ENCODE peak calls at places on chromosomes 2 and 18, in six cellular contexts. A is A549, C is vagina, W is lower leg skin, K is sigmoid colon, E is uterus. Z is an unnamed sample.

GRCh38 chr2:152396051-152396511 is 61.1 kb downstream of the FMNL2 start:
- DNase-seq in K (no peak), W (no peak), C (no peak), E (no peak), A (no peak), Z (no peak)

GRCh38 chr2:10188211-10188610 is 65.7 kb downstream of the RRM2 start:
- DNase-seq in A (peak; percentile 41), C (no peak), W (no peak), K (no peak), E (no peak), Z (peak; percentile 22)

GRCh38 chr18:9575558-9575957 is 38.8 kb downstream of the PPP4R1 start:
- DNase-seq in A (peak; percentile 44), K (peak; percentile 91), E (peak; percentile 42), W (peak; percentile 72), C (no peak), Z (peak; percentile 94)

GRCh38 chr2:157182204-157182709 is 75.2 kb upstream of the GALNT5 start:
- DNase-seq in K (no peak), W (no peak), C (no peak), A (no peak), E (no peak), Z (peak; percentile 44)

GRCh38 chr18:76874643-76875389 is 52.5 kb downstream of the ZNF236 start:
- DNase-seq in W (no peak), C (no peak), E (no peak), A (no peak), K (no peak), Z (no peak)

GRCh38 chr18:80070825-80071224 is 36.6 kb downstream of the RBFA start:
- DNase-seq in E (no peak), A (no peak), K (no peak), W (no peak), C (no peak), Z (no peak)

GRCh38 chr18:63603772-63604171 is 16.6 kb downstream of the SERPINB13 start:
- DNase-seq in E (no peak), W (no peak), A (no peak), K (no peak), C (no peak), Z (no peak)

GRCh38 chr2:29304399-29304798 is 189.2 kb downstream of the CLIP4 start:
- DNase-seq in K (no peak), E (no peak), W (no peak), A (no peak), C (no peak), Z (no peak)

GRCh38 chr18:22048932-22049615 is 120.3 kb upstream of the GATA6 start:
- DNase-seq in K (no peak), A (no peak), W (no peak), E (no peak), C (no peak), Z (no peak)

GRCh38 chr2:86661333-86661732 is 37.7 kb upstream of the RNF103 start:
- DNase-seq in C (no peak), W (no peak), E (no peak), A (no peak), K (no peak), Z (peak; percentile 50)

GRCh38 chr2:25566694-25567093 is 106.7 kb downstream of the DTNB start:
- DNase-seq in K (no peak), A (no peak), E (no peak), W (no peak), C (no peak), Z (no peak)

GRCh38 chr2:160871096-160871495 is 289.1 kb upstream of the TANK start:
- DNase-seq in W (no peak), C (no peak), K (no peak), A (no peak), E (no peak), Z (no peak)

GRCh38 chr18:31942301-31942998 is 478 bp downstream of the TRAPPC8 start:
- DNase-seq in E (no peak), A (peak; percentile 7), K (peak; percentile 66), W (peak; percentile 21), C (peak; percentile 74), Z (peak; percentile 95)

DNA sequence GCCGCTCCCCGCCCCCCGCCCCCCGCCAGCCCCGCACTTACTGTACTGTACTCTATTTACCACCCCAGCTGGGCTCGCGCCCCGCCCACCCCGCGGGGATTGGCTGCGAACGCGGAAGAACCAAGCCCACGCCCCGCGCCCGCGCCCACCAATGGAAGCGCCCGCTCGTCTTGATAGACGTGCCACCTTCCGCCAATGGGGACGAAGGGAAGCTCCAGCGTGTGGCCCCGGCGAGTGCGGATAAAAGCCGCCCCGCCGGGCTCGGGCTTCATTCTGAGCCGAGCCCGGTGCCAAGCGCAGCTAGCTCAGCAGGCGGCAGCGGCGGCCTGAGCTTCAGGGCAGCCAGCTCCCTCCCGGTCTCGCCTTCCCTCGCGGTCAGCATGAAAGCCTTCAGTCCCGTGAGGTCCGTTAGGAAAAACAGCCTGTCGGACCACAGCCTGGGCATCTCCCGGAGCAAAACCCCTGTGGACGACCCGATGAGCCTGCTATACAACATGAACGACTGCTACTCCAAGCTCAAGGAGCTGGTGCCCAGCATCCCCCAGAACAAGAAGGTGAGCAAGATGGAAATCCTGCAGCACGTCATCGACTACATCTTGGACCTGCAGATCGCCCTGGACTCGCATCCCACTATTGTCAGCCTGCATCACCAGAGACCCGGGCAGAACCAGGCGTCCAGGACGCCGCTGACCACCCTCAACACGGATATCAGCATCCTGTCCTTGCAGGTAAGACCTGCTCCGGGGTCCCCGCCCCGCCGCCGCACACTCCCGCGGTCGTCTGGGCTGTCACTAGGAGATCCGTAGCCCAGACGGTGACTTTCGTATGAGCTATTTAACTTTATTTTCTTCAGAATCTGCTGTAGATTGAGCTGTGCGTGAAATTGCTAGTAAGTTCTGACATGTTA is at the start of gene ID2:
- DNase-seq in E (peak; percentile 99), C (peak; percentile 99), A (peak; percentile 98), K (peak; percentile 100), W (peak; percentile 99), Z (peak; percentile 100)
- TF ChIP-seq POLR2A in E (peak; percentile 99), C (peak; percentile 67), A (peak; percentile 100), K (peak; percentile 99), W (peak; percentile 97), Z (peak; percentile 100)

GRCh38 chr2:237602409-237602808 is 11.9 kb upstream of the RAB17 start:
- DNase-seq in K (no peak), W (no peak), E (no peak), A (no peak), C (no peak), Z (no peak)

GRCh38 chr2:237599465-237600110 is 9.1 kb upstream of the RAB17 start:
- DNase-seq in W (no peak), K (no peak), E (no peak), C (no peak), A (no peak), Z (no peak)

GRCh38 chr2:237598468-237599208 is 8.1 kb upstream of the RAB17 start:
- DNase-seq in C (no peak), K (peak; percentile 36), A (no peak), W (no peak), E (no peak), Z (no peak)

GRCh38 chr2:237601453-237602116 is 11.1 kb upstream of the RAB17 start:
- DNase-seq in K (no peak), E (no peak), C (no peak), A (no peak), W (no peak), Z (no peak)

GRCh38 chr2:237600205-237600846 is 9.8 kb upstream of the RAB17 start:
- DNase-seq in K (peak; percentile 86), W (peak; percentile 45), C (no peak), E (peak; percentile 66), A (no peak), Z (no peak)
- TF ChIP-seq POLR2A in K (no peak), W (no peak), C (no peak), E (peak; percentile 18), A (no peak), Z (no peak)

DNA sequence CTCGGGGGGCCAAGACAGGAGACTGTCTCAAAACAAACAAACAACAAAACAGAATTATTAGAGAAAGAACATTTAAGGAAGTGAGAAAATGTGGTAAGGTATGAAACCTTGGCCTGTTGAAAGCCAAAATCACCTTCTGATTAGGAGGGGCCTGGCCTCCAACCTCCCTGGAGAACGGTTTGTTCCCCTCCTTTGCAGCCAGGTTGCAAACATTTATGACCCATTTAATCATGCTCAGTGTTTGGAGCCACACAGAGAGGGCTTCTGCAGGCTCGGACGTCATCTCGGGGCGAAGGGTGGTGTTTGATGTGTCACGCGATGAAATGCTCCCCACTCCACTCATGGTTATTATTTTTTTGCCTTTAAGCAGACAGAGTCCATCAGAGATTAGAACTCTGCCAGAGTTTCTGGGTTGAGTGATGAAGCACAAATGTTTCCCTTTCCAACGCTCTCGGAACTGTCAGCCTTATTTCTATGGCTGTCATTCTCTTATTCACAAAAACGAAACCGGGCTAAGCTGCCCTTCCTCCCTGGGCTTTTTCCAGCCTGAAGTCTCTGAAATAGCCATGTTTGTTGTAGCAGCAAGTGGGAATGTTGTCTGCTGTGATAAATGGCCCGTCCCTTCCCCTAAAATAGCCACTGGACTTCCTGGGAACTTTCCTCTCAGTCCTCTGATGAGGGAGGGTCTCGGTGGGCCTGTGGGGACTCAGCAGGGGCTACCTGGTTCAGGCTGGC is 33.6 kb upstream of the ROCK2 start:
- DNase-seq in C (no peak), K (peak; percentile 85), E (peak; percentile 70), A (no peak), W (no peak), Z (no peak)
- TF ChIP-seq POLR2A in C (no peak), K (no peak), E (no peak), A (no peak), W (no peak), Z (no peak)

GRCh38 chr2:24076849-24077534 is 866 bp upstream of the SF3B6 start:
- DNase-seq in A (no peak), W (no peak), C (no peak), K (no peak), E (no peak), Z (peak; percentile 68)

GRCh38 chr2:24077535-24077877 is 1.4 kb upstream of the SF3B6 start:
- DNase-seq in E (no peak), W (no peak), A (no peak), K (no peak), C (peak; percentile 89), Z (peak; percentile 60)

GRCh38 chr2:24075259-24075658 is 867 bp downstream of the SF3B6 start:
- DNase-seq in A (no peak), E (no peak), W (no peak), K (no peak), C (no peak), Z (no peak)

GRCh38 chr2:24077879-24078278 is 1.8 kb upstream of the SF3B6 start:
- DNase-seq in E (no peak), W (no peak), A (no peak), K (no peak), C (no peak), Z (no peak)

DNA sequence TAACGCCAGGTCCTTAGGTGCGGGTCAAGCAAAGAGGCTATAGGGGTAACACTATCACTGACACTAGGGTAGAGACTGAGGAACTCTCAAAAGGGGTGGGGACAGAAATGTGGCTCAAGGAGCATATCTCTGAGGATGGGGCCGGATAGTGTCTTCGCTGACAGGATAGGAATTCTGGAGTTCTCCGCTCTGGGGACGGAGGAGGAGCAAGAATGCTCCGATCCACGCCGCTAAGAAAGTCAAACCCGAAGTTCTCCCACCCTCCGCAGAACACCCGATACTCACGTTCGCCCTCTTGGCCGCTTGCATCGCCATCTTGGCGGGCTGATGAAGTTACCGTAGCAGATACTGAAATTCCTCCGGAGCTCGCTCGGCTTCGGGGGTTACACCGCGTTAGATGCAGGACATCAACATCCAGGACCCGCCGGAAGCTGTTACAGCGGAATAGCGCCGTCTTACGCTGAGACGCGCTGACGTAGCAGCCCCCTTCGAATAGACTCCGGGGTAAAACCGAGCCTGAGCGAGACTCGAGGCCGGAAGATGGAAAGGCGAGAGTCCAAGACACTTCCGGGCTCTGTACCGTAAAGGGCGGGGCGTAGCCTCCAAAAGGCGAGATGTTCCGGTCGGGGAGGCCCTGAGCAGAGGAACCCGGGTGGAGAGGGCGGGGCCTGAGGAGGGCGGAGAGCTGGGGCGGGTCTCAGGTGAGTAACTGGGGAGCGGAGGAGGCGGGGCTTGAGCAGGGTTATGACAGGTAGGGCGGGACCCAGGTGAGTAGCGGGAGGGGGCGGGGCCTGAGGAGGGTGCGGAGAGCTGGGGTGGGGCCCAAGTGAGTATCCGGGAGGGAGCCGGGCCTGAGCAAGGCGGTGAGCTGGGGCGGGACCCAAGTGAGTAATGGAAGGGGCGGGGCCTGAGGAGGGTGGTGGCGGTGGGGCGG is at the start of gene SF3B6:
- DNase-seq in A (peak; percentile 92), K (peak; percentile 99), E (peak; percentile 97), C (peak; percentile 99), W (peak; percentile 99), Z (peak; percentile 98)
- TF ChIP-seq POLR2A in A (peak; percentile 88), K (peak; percentile 44), E (peak; percentile 70), C (no peak), W (peak; percentile 37), Z (peak; percentile 90)